ENCODE peak calls at places on chromosomes 12 and 14, in four cellular contexts. U, L, Z and E are unnamed samples.

GRCh38 chr12:2292560-2292959 is 239.8 kb downstream of the CACNA1C start:
- DNase-seq in Z (no peak), U (peak), L (no peak), E (no peak)

GRCh38 chr14:106691601-106692291 is 1165.4 kb downstream of the TMEM121 start:
- DNase-seq in U (no peak), L (peak), Z (peak), E (peak)

GRCh38 chr14:68633131-68633991 is 159.5 kb downstream of the ZFP36L1 start:
- DNase-seq in L (no peak), Z (no peak), U (peak), E (no peak)

GRCh38 chr12:110075880-110076279 is 27.6 kb upstream of the C12orf76 start:
- DNase-seq in U (no peak), L (no peak), Z (no peak), E (no peak)

GRCh38 chr14:31934767-31935266 is 142.3 kb upstream of the ARHGAP5 start:
- DNase-seq in Z (peak), U (no peak), L (no peak), E (no peak)

GRCh38 chr12:115203661-115204060 is 519.7 kb upstream of the TBX3 start:
- DNase-seq in U (no peak), L (no peak), Z (no peak), E (no peak)

GRCh38 chr12:9869307-9870161 is at the start of gene CLEC2B:
- DNase-seq in Z (no peak), U (no peak), L (no peak), E (no peak)

GRCh38 chr14:45698462-45699134 is 445.6 kb upstream of the MIS18BP1 start:
- DNase-seq in Z (no peak), L (peak), U (no peak), E (no peak)

GRCh38 chr14:58501214-58501816 is 73.8 kb downstream of the KIAA0586 start:
- DNase-seq in L (no peak), U (no peak), Z (peak), E (no peak)

GRCh38 chr14:67820428-67820881 is 876 bp downstream of the RAD51B start:
- DNase-seq in U (no peak), Z (peak), L (no peak), E (no peak)

GRCh38 chr14:70515796-70516195 is 19.0 kb downstream of the ADAM20 start:
- DNase-seq in L (no peak), Z (no peak), U (no peak), E (no peak)

GRCh38 chr12:100826323-100826722 is 31.7 kb downstream of the ANO4 start:
- DNase-seq in Z (peak), L (peak), U (no peak), E (no peak)

GRCh38 chr14:77140937-77141591 is 527 bp downstream of the ZDHHC22 start:
- DNase-seq in U (no peak), Z (no peak), L (no peak), E (no peak)

GRCh38 chr12:6461401-6462233 is 8.9 kb downstream of the VAMP1 start:
- DNase-seq in Z (no peak), U (peak), L (peak), E (no peak)

GRCh38 chr12:25806271-25806670 is 152.2 kb upstream of the RASSF8 start:
- DNase-seq in U (no peak), Z (no peak), L (no peak), E (no peak)

DNA sequence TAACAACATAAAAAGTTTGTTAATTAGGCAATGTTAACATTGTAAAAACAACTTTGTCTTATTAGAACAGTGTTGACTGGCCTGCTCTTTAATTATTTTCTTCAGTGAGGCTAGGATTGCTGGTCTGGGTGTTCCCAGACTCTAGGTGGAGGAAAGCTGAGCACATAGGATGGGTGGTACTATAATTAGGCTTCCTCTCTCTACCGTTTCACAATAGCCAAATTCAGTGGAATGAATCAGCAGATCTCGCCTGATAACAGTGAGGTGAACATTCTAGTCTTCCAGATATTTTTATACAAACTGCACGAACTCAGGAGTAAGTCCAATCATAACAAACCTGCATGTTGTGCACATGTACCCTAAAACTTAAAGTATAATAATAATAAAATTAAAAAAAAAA is 11.9 kb downstream of the PTGDR start:
- DNase-seq in U (no peak), L (no peak), Z (no peak), E (no peak)
- TF ChIP-seq POLR2AphosphoS5 in U (no peak), L (no peak), Z (no peak), E (no peak)

DNA sequence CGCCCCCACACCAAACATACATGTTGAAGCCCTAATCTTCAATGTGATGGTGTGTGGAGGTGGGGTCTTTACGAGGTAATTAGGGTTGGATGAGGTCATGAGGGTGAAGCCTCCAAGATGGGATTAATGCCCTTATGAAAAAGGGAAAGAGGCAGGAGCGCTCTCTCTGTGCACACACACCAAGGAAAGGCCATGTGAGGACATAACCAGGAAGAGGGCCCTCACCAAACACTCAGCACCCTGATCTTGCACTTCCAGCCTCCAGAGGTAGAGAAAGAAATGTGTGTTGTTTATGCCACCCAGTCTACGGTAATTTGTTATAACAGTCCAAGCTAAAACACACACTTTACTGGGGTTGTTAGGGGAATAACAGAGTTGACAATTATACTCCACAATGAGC is 14.6 kb upstream of the PITPNM2 start:
- DNase-seq in U (no peak), L (no peak), Z (no peak), E (no peak)
- TF ChIP-seq CTCF in U (no peak), L (no peak), Z (no peak), E (no peak)

GRCh38 chr12:95637010-95637409 is 85.7 kb upstream of the USP44 start:
- DNase-seq in Z (no peak), U (no peak), L (no peak), E (no peak)
- H3K27ac ChIP-seq in Z (no peak), U (no peak), L (no peak), E (no peak)

GRCh38 chr12:56333679-56334489 is at the start of gene PAN2:
- DNase-seq in L (peak), Z (peak), U (peak), E (peak)
- TF ChIP-seq POLR2AphosphoS5 in L (peak), Z (peak), U (peak), E (peak)

GRCh38 chr12:45540661-45541341 is 188.7 kb upstream of the ARID2 start:
- DNase-seq in Z (no peak), U (no peak), L (no peak), E (no peak)

GRCh38 chr12:45532113-45532512 is 197.4 kb upstream of the ARID2 start:
- DNase-seq in U (no peak), L (no peak), Z (no peak), E (no peak)

GRCh38 chr12:45536254-45536653 is 193.3 kb upstream of the ARID2 start:
- DNase-seq in U (no peak), L (no peak), Z (no peak), E (no peak)

DNA sequence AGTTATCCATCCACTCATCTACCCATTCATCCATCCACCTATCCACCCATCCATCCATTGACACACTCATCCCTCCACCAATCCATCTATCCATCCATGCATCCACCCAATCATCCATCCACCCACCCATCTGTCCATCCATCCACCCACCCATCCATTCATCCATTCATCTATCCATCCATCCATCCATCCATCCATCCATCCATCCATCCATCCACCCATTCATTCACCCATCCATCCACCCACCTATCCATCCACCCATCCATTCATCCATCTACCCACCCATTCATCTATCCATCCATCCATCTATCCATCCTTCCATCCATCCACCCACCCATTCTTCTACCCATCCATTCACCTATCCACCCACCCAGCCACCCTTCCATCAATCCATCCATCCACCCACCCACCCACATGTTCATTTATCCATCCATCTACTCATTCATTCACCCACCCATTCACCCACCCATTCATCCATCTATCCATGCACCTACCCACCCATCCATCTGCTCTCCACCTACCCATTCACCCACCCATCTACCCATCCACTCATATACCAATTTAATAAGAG is 193.8 kb upstream of the ARID2 start:
- DNase-seq in Z (no peak), L (no peak), U (no peak), E (no peak)
- TF ChIP-seq CTCF in Z (no peak), L (no peak), U (no peak), E (no peak)

DNA sequence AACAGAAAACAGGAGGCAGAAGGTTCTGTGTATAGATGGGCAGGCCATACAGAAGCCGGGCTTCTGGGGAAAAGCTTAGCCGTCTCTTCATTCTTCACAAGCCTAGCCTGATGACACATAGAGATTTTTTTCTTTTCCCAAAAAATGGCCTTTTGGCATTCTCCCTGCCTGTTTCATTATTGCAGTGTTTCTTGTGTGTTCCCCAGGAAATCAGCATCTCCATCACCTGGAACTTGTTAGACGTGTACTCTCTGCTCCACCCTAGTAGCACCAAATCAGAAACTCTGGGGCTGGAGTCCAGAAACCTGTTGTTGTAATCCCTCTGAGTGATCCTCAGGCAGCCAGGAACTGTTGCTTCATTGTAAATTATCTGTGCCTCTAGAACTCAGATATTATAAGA is 388.1 kb downstream of the CCDC91 start:
- DNase-seq in Z (no peak), U (no peak), L (no peak), E (peak)
- H3K27ac ChIP-seq in Z (no peak), U (no peak), L (no peak), E (no peak)